ENCODE peak calls at places on chromosome 3, in four cellular contexts. X, O, U and S are unnamed samples.

GRCh38 chr3:169146866-169147245 is 516.7 kb downstream of the MECOM start:
- DNase-seq in X (no peak), O (no peak), U (peak; percentile 6), S (no peak)

GRCh38 chr3:147427796-147428195 is 18.6 kb downstream of the ZIC1 start:
- DNase-seq in X (no peak), O (no peak), U (no peak), S (no peak)

GRCh38 chr3:45911496-45912226 is 25.3 kb downstream of the CCR9 start:
- DNase-seq in X (no peak), O (no peak), U (no peak), S (no peak)

GRCh38 chr3:182710557-182711157 is 82.6 kb upstream of the ATP11B start:
- DNase-seq in X (no peak), O (no peak), U (peak; percentile 13), S (no peak)

GRCh38 chr3:100400782-100401673 is at the start of the genes LNP1 and TOMM70:
- DNase-seq in X (peak; percentile 98), O (peak; percentile 90), U (peak; percentile 96), S (peak; percentile 79)

GRCh38 chr3:4029135-4029534 is 229.9 kb downstream of the LRRN1 start:
- DNase-seq in X (no peak), O (no peak), U (no peak), S (no peak)

GRCh38 chr3:114686624-114687023 is 392.8 kb downstream of the TIGIT start:
- DNase-seq in X (no peak), O (no peak), U (no peak), S (no peak)

GRCh38 chr3:53740946-53741345 is 105.3 kb downstream of the CHDH start:
- DNase-seq in X (no peak), O (no peak), U (no peak), S (no peak)

GRCh38 chr3:187064210-187065115 is 74.8 kb downstream of the RPL39L start:
- DNase-seq in X (no peak), O (no peak), U (peak; percentile 17), S (no peak)

GRCh38 chr3:56802411-56802745 is 629 bp upstream of the ARHGEF3 start:
- DNase-seq in X (no peak), O (no peak), U (no peak), S (no peak)

GRCh38 chr3:147702499-147702898 is 293.3 kb downstream of the ZIC1 start:
- DNase-seq in X (no peak), O (no peak), U (no peak), S (no peak)

GRCh38 chr3:52983336-52983807 is 62.5 kb downstream of the SFMBT1 start:
- DNase-seq in X (peak; percentile 38), O (no peak), U (no peak), S (no peak)

GRCh38 chr3:178480795-178481194 is 55.4 kb upstream of the KCNMB2 start:
- DNase-seq in X (no peak), O (no peak), U (no peak), S (no peak)

GRCh38 chr3:9736831-9737230 is 5.3 kb downstream of the BRPF1 start:
- DNase-seq in X (no peak), O (no peak), U (peak; percentile 7), S (no peak)

GRCh38 chr3:144127014-144127413 is 155.4 kb downstream of the DIPK2A start:
- DNase-seq in X (no peak), O (no peak), U (no peak), S (no peak)

GRCh38 chr3:131975047-131975446 is 59.8 kb downstream of the CPNE4 start:
- DNase-seq in X (no peak), O (no peak), U (no peak), S (no peak)

GRCh38 chr3:156728267-156728985 is 54.0 kb downstream of the TIPARP start:
- DNase-seq in X (no peak), O (no peak), U (peak; percentile 71), S (no peak)

GRCh38 chr3:178059836-178060235 is 476.4 kb upstream of the KCNMB2 start:
- DNase-seq in X (no peak), O (no peak), U (peak; percentile 47), S (no peak)

GRCh38 chr3:52872245-52872644 is 25.1 kb downstream of the STIMATE start:
- DNase-seq in X (no peak), O (no peak), U (peak; percentile 44), S (no peak)

GRCh38 chr3:78070188-78070587 is 1030.3 kb downstream of the ROBO2 start:
- DNase-seq in X (no peak), O (no peak), U (no peak), S (no peak)

GRCh38 chr3:57112206-57112605 is 51.7 kb downstream of the SPATA12 start:
- DNase-seq in X (no peak), O (no peak), U (no peak), S (no peak)

GRCh38 chr3:46271910-46272309 is 29.6 kb downstream of the CCR3 start:
- DNase-seq in X (no peak), O (no peak), U (no peak), S (no peak)

GRCh38 chr3:170572665-170573253 is 13.1 kb downstream of the SLC7A14 start:
- DNase-seq in X (no peak), O (no peak), U (peak; percentile 93), S (no peak)

GRCh38 chr3:57484563-57484962 is 59.6 kb downstream of the DNAH12 start:
- DNase-seq in X (no peak), O (no peak), U (no peak), S (no peak)

GRCh38 chr3:11558002-11558401 is 85.7 kb downstream of the VGLL4 start:
- DNase-seq in X (no peak), O (no peak), U (peak; percentile 90), S (no peak)

GRCh38 chr3:165852710-165853109 is 15.5 kb upstream of the BCHE start:
- DNase-seq in X (no peak), O (no peak), U (no peak), S (no peak)

GRCh38 chr3:187017511-187018230 is 87.3 kb downstream of the ST6GAL1 start:
- DNase-seq in X (no peak), O (no peak), U (no peak), S (no peak)

GRCh38 chr3:13078158-13078905 is 5.1 kb upstream of the IQSEC1 start:
- DNase-seq in X (no peak), O (no peak), U (no peak), S (no peak)

GRCh38 chr3:152272771-152273242 is 4.1 kb downstream of the MBNL1 start:
- DNase-seq in X (no peak), O (no peak), U (peak; percentile 94), S (no peak)

DNA sequence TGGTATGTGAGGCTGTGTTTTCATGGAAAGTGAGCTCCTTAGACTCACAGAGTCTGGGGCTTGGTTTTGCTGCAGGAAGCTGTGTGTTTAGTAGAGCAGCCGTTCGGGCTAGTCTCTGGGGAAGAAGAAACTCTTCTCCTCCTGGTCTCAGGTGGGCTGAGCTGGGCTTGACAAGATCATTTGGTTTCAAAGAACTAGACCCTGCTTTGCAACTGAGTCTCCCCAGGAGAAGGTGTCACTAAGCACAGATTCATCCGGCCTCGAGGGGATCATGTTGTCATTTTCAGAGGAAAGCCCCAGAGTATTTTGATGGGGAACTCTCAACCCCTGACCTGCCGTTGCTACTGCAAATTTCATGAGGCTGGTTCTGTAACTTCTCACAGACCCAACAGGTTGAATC is 188.5 kb downstream of the FAM43A start:
- DNase-seq in X (no peak), O (no peak), U (no peak), S (no peak)
- H3K4me1 ChIP-seq in X (peaks cover 45% of the 10 kb centered on the region), O (peaks cover 12% of the 10 kb centered on the region), U (peaks cover 17% of the 10 kb centered on the region), S (peaks cover 61% of the 10 kb centered on the region)

GRCh38 chr3:98532275-98532637 is 478 bp downstream of the GPR15 start:
- DNase-seq in X (no peak), O (no peak), U (no peak), S (no peak)
- TF ChIP-seq POLR2A in X (no peak), O (no peak), U (no peak), S (no peak)

DNA sequence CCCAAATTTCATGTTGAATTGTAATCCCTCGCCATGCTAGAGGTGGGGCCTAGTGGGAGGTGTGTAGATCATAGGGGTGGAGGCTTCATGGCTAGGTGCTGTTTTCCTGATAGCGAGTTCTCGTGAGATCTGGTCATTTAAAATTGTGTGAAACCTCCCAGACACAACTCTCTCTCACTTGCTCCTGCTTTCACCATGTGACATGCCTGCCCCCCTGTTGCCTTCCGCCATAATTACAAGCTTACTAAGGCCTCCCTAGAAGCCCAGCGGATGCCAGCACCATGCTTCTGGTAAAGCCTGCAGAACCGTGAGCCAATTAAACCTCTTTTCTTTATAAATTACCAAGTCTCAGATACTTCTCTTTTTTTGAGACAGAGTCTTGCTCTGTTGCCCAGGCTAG is 36.0 kb downstream of the CCDC54 start:
- DNase-seq in X (no peak), O (no peak), U (no peak), S (no peak)
- TF ChIP-seq CTCF in X (no peak), O (peak; percentile 45), U (no peak), S (no peak)

DNA sequence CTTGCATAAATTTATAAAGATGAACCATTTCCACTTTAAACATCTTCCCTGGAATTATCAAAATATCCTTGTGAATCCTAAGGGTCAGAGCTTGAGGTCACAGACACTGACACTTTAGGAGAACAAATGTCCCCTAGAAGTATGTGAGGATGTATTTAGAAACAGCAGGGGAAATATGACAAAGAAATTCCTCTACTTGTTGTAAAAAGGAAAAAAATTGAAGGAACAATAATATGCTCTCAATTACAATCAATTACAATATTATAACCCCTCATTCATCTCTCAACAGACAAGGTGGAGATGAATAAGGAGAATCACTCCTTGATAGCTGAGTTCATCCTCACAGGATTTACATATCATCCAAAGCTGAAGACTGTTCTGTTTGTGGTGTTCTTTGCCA is at the start of gene OR5K3:
- DNase-seq in X (no peak), O (no peak), U (no peak), S (no peak)
- H3K4me1 ChIP-seq in X (no peaks in the 10 kb centered on the region), O (no peaks in the 10 kb centered on the region), U (no peaks in the 10 kb centered on the region), S (no peaks in the 10 kb centered on the region)

GRCh38 chr3:61560452-61561373 is 658 bp upstream of the PTPRG start:
- DNase-seq in X (peak; percentile 78), O (peak; percentile 69), U (peak; percentile 73), S (no peak)
- TF ChIP-seq POLR2A in X (peak; percentile 56), O (no peak), U (no peak), S (no peak)

GRCh38 chr3:42600958-42601675 is 631 bp downstream of the NKTR start:
- DNase-seq in X (peak; percentile 72), O (peak; percentile 39), U (peak; percentile 65), S (no peak)

GRCh38 chr3:42605550-42606173 is 5.2 kb downstream of the NKTR start:
- DNase-seq in X (no peak), O (no peak), U (no peak), S (no peak)

GRCh38 chr3:42600111-42600957 is at the start of gene NKTR:
- DNase-seq in X (peak; percentile 99), O (peak; percentile 98), U (peak; percentile 97), S (peak; percentile 91)

GRCh38 chr3:42602961-42603360 is 2.5 kb downstream of the NKTR start:
- DNase-seq in X (no peak), O (no peak), U (no peak), S (no peak)

DNA sequence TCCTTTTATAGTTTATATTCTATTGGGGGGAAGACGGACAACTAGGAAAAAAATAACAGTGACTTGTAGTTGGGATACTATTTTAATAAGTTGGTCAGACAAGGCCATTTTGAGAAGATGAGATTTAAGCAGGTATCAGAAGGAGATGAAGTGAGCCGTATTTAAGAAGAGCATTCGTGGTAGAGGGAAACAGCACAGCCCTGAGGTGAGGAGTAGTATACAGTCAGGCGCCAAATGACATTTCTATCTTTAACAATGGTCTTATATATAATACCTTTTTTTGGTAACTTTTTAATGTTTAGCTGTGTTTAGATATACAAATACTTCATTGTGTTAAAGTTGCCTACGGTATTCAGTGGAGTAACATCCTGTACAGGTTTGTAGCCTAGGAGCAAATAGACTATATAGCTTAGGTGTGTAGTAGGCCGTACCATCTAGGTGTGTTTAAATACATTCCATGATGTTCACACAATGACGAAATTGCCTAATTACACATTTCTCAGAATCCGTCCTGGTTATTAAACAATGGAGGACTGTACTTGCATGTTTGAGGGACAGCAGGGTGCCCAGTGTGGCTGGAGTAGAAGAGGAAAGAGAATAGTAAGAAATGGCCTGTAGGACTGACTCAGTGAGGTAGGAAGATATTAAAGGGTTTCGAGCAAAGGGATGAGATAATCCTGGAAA is 1.6 kb downstream of the NKTR start:
- DNase-seq in X (no peak), O (no peak), U (peak; percentile 22), S (no peak)
- TF ChIP-seq CTCF in X (no peak), O (no peak), U (peak; percentile 17), S (peak; percentile 24)